ENCODE peak calls at places on chromosomes 5 and 9, in seven cellular contexts. X is GM23248, F is GM23338, K is HCT116, J is Karpas-422, Y is hepatocyte, T is MM.1S. B is an unnamed sample. For H3K9me2, the result is how much of the 10 kb centered on the place peaks cover.

GRCh38 chr9:86600291-86600690 is 246.1 kb upstream of the TUT7 start:
- DNase-seq in X (peak), F (no peak), K (no peak), J (no peak), Y (no peak), T (no peak), B (peak)

GRCh38 chr5:151537044-151537443 is 54.1 kb downstream of the FAT2 start:
- DNase-seq in X (no peak), F (no peak), K (no peak), J (no peak), Y (no peak), T (no peak), B (no peak)

GRCh38 chr9:108874058-108874788 is 12.2 kb downstream of the ACTL7A start:
- DNase-seq in X (no peak), F (no peak), K (no peak), J (no peak), Y (no peak), T (no peak), B (no peak)

GRCh38 chr5:118068886-118069285 is 919.5 kb downstream of the DTWD2 start:
- DNase-seq in X (no peak), F (no peak), K (no peak), J (no peak), Y (no peak), T (no peak), B (no peak)

GRCh38 chr9:134065720-134066419 is 2.0 kb downstream of the BRD3 start:
- DNase-seq in X (peak), F (no peak), K (no peak), J (peak), Y (peak), T (no peak), B (peak)

GRCh38 chr5:113204525-113205161 is 228.0 kb downstream of the DCP2 start:
- DNase-seq in X (peak), F (no peak), K (no peak), J (no peak), Y (no peak), T (no peak), B (peak)

GRCh38 chr5:139108056-139108811 is 89.9 kb downstream of the SIL1 start:
- DNase-seq in X (peak), F (no peak), K (no peak), J (no peak), Y (no peak), T (no peak), B (no peak)

GRCh38 chr5:132751444-132751843 is 4.2 kb downstream of the CCNI2 start:
- DNase-seq in X (peak), F (no peak), K (no peak), J (no peak), Y (no peak), T (peak), B (no peak)

GRCh38 chr5:139653616-139654015 is 5.5 kb downstream of the CXXC5 start:
- DNase-seq in X (no peak), F (peak), K (no peak), J (no peak), Y (no peak), T (no peak), B (no peak)

GRCh38 chr5:173001229-173001841 is 17.8 kb downstream of the ATP6V0E1 start:
- DNase-seq in X (no peak), F (no peak), K (no peak), J (no peak), Y (no peak), T (peak), B (no peak)

GRCh38 chr9:135533674-135534073 is 12.3 kb upstream of the OBP2A start:
- DNase-seq in X (no peak), F (no peak), K (no peak), J (no peak), Y (no peak), T (no peak), B (no peak)

GRCh38 chr5:52989781-52990530 is 804 bp downstream of the ITGA2 start:
- DNase-seq in X (peak), F (peak), K (peak), J (no peak), Y (peak), T (peak), B (peak)

GRCh38 chr9:27386759-27387158 is 89.8 kb upstream of the EQTN start:
- DNase-seq in X (no peak), F (peak), K (no peak), J (no peak), Y (peak), T (no peak), B (no peak)

GRCh38 chr9:38026840-38027527 is 42.0 kb downstream of the SHB start:
- DNase-seq in X (no peak), F (no peak), K (no peak), J (peak), Y (no peak), T (no peak), B (no peak)

GRCh38 chr5:90888511-90889324 is 330.1 kb downstream of the ADGRV1 start:
- DNase-seq in X (peak), F (no peak), K (no peak), J (no peak), Y (no peak), T (no peak), B (no peak)

GRCh38 chr9:116178481-116179211 is 25.1 kb downstream of the PAPPA start:
- DNase-seq in X (no peak), F (no peak), K (no peak), J (no peak), Y (no peak), T (no peak), B (no peak)

GRCh38 chr5:67020231-67020630 is 176.4 kb downstream of the CD180 start:
- DNase-seq in X (no peak), F (no peak), K (no peak), J (no peak), Y (no peak), T (no peak), B (no peak)

GRCh38 chr9:129232839-129233568 is 54.9 kb upstream of the IER5L start:
- DNase-seq in X (peak), F (no peak), K (no peak), J (no peak), Y (no peak), T (no peak), B (no peak)

GRCh38 chr5:77218263-77218662 is 7.8 kb downstream of the PDE8B start:
- DNase-seq in X (peak), F (peak), K (no peak), J (peak), Y (peak), T (no peak), B (no peak)

GRCh38 chr9:8858250-8859161 is 1058.9 kb upstream of the DMAC1 start:
- DNase-seq in X (no peak), F (peak), K (no peak), J (no peak), Y (peak), T (no peak), B (no peak)

GRCh38 chr9:133347515-133347984 is 381 bp downstream of the MED22 start:
- DNase-seq in X (peak), F (peak), K (no peak), J (peak), Y (peak), T (peak), B (no peak)

GRCh38 chr9:81682797-81683196 is 6.5 kb downstream of the TLE1 start:
- DNase-seq in X (no peak), F (no peak), K (no peak), J (no peak), Y (no peak), T (no peak), B (no peak)

GRCh38 chr9:91483189-91483691 is 59.6 kb upstream of the NFIL3 start:
- DNase-seq in X (peak), F (no peak), K (no peak), J (no peak), Y (no peak), T (no peak), B (no peak)

GRCh38 chr5:38672059-38672791 is 115.8 kb upstream of the LIFR start:
- DNase-seq in X (peak), F (no peak), K (no peak), J (no peak), Y (peak), T (no peak), B (peak)

GRCh38 chr5:155254399-155254798 is 240.8 kb downstream of the KIF4B start:
- DNase-seq in X (no peak), F (no peak), K (no peak), J (no peak), Y (no peak), T (no peak), B (no peak)

GRCh38 chr5:72542695-72543094 is 35.5 kb upstream of the ZNF366 start:
- DNase-seq in X (no peak), F (no peak), K (no peak), J (no peak), Y (no peak), T (no peak), B (no peak)
- H3K9me2 ChIP-seq in X (under half), F (under half), K (under half), J (under half), Y (under half), T (under half), B (under half)

DNA sequence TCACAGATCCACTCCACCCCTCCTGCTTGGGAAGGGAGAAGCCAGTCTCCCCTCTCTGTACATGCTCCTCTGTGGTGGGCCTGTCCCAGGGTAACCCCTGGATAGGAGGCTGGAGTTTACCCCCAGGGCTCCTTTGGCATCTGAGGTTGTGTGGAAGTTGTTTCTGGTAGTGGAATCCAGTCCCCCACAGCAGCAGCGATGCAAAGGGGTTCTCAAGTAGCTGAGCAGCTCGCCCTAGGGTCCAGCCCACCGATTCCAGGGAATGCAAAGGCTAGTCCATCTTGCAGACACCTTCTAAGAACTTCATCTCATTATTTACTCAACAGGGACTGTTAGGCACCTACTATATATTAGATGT is 42.7 kb upstream of the TCF7 start:
- DNase-seq in X (no peak), F (no peak), K (no peak), J (no peak), Y (no peak), T (no peak), B (no peak)
- H3K9me2 ChIP-seq in X (under half), F (under half), K (under half), J (under half), Y (under half), T (under half), B (under half)

GRCh38 chr9:120292606-120293005 is 287.4 kb downstream of the CDK5RAP2 start:
- DNase-seq in X (no peak), F (no peak), K (no peak), J (peak), Y (no peak), T (no peak), B (no peak)

GRCh38 chr9:120291050-120291449 is 288.9 kb downstream of the CDK5RAP2 start:
- DNase-seq in X (no peak), F (no peak), K (no peak), J (no peak), Y (no peak), T (no peak), B (no peak)

GRCh38 chr9:120286530-120286929 is 293.4 kb downstream of the CDK5RAP2 start:
- DNase-seq in X (no peak), F (no peak), K (no peak), J (no peak), Y (no peak), T (no peak), B (no peak)

GRCh38 chr9:120289091-120289490 is 290.9 kb downstream of the CDK5RAP2 start:
- DNase-seq in X (no peak), F (peak), K (no peak), J (no peak), Y (no peak), T (no peak), B (no peak)

DNA sequence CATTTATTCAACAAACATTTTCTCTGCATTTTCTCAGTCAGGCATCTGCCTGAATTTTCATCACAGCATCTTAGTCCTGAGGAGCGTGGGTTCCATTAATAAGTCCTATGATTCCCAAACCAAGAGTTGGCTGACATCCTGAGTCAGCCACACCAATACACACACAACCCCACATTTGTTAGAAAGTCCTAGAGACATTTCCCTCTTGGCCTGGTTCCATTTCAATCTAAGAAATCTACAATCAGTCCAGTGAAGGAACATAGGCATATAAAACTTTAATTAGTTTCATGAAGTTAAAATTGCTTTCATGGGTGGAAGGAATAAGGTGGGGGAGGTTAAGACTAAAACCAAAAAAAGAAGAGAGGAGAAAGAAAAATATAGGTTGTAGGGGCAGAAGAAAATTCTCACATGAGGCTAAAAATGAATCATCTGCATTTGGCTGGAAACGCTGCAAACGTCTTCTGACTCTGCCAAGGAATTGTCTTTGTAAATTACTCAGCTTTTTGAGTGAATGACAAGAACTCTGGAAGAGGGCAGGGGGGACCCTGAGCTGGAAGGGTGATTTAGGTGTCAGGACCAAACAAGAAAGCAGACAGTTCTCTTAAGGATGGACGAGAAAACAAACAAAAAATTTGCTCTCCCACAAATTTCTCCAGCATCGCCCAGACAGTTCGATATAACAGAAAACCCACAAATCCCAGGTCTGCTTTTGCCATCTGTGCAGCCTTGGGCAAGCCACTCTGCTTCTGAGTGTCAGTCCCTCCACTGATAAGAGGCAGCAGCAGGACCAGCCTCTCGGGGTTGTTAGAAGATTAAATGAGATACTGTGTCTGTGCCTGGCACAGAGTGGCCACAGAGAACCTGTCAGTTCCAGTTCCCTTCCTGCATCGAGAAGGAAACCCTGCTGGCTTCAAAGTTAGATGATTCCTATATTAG is 289.7 kb downstream of the CDK5RAP2 start:
- DNase-seq in X (peak), F (no peak), K (no peak), J (no peak), Y (no peak), T (no peak), B (no peak)
- H3K9me2 ChIP-seq in X (under half), F (under half), K (under half), J (under half), Y (under half), T (under half), B (under half)

DNA sequence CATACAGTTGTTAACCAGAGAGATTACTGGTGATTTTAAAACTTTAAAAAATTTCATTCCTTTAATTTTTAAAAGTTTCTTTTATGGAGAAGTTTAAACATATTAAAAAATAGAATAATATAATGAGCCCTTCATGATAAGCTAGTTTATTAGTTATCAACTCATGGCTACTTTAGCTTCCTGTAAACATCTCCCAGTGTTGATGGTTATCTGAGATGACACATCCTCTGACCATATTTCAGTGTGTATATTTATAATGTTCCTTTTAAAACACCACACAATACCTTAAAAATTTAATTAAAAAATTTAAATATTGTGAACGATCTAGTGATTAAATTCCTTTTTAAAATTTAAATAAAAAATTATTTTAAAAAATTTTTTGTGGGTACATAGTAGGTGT is 74.1 kb downstream of the IPO11 start:
- DNase-seq in X (no peak), F (no peak), K (no peak), J (no peak), Y (no peak), T (no peak), B (no peak)
- H3K9me2 ChIP-seq in X (under half), F (under half), K (under half), J (under half), Y (under half), T (under half), B (under half)

DNA sequence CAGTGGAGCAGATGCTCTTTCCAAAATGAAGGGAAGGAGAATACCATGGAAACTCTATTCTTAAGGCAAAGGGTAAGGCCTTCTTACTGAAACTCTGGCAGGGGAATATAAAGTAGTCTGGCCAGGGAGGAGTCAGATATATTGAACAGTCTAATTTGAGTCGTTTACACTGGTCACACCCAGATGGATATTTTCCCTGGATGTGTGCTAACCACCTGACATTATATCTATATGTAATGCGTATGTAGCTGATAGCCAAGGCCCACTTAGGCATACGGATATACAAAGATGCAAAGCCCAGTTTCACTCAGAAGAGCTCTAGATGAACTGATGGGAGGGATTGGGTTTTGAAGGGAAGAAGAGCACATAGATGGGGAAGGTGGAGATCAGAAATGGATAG is 7.0 kb downstream of the TDRD7 start:
- DNase-seq in X (no peak), F (no peak), K (no peak), J (no peak), Y (no peak), T (no peak), B (no peak)
- H3K9me2 ChIP-seq in X (under half), F (under half), K (under half), J (under half), Y (under half), T (under half), B (under half)

GRCh38 chr5:14353661-14354474 is 210.7 kb downstream of the TRIO start:
- DNase-seq in X (no peak), F (no peak), K (no peak), J (no peak), Y (no peak), T (no peak), B (no peak)
- H3K9me2 ChIP-seq in X (under half), F (under half), K (under half), J (under half), Y (under half), T (under half), B (under half)

GRCh38 chr5:98454904-98455303 is 318.6 kb upstream of the RGMB start:
- DNase-seq in X (peak), F (no peak), K (peak), J (peak), Y (no peak), T (no peak), B (no peak)

GRCh38 chr5:98458726-98459125 is 314.7 kb upstream of the RGMB start:
- DNase-seq in X (peak), F (no peak), K (no peak), J (no peak), Y (no peak), T (no peak), B (no peak)

GRCh38 chr5:98455660-98456059 is 317.8 kb upstream of the RGMB start:
- DNase-seq in X (peak), F (no peak), K (no peak), J (no peak), Y (no peak), T (no peak), B (no peak)

GRCh38 chr5:98460536-98460935 is 312.9 kb upstream of the RGMB start:
- DNase-seq in X (peak), F (no peak), K (no peak), J (no peak), Y (no peak), T (no peak), B (no peak)

GRCh38 chr5:98458004-98458403 is 315.5 kb upstream of the RGMB start:
- DNase-seq in X (peak), F (no peak), K (no peak), J (no peak), Y (no peak), T (no peak), B (no peak)
- H3K9me2 ChIP-seq in X (under half), F (under half), K (under half), J (under half), Y (under half), T (under half), B (under half)

B was measured in PC-9.